ENCODE peak calls at places on chromosomes 13 and 19, in four cellular contexts. R, I, Y and O are unnamed samples.

GRCh38 chr13:68506888-68507551 is 1276.9 kb upstream of the PCDH9 start:
- DNase-seq in R (no peak), I (no peak), Y (no peak), O (no peak)

GRCh38 chr13:112346173-112346898 is 29.8 kb upstream of the SPACA7 start:
- DNase-seq in R (no peak), I (no peak), Y (no peak), O (no peak)

GRCh38 chr19:9836021-9836420 is 903 bp downstream of the PIN1 start:
- DNase-seq in R (no peak), I (no peak), Y (no peak), O (no peak)

GRCh38 chr19:35846038-35846668 is 6.2 kb downstream of the NPHS1 start:
- DNase-seq in R (no peak), I (no peak), Y (no peak), O (no peak)

GRCh38 chr13:99009987-99010551 is 32.2 kb upstream of the DOCK9 start:
- DNase-seq in R (no peak), I (no peak), Y (no peak), O (no peak)

GRCh38 chr19:45577111-45577905 is 7.3 kb downstream of the OPA3 start:
- DNase-seq in R (no peak), I (no peak), Y (peak), O (no peak)

GRCh38 chr19:33186431-33186830 is 7.7 kb upstream of the LRP3 start:
- DNase-seq in R (no peak), I (no peak), Y (no peak), O (no peak)

GRCh38 chr19:58181902-58182576 is 822 bp upstream of the ZNF274 start:
- DNase-seq in R (no peak), I (peak), Y (peak), O (peak)

GRCh38 chr13:99307247-99307646 is at the start of gene GPR183:
- DNase-seq in R (no peak), I (no peak), Y (peak), O (no peak)

GRCh38 chr19:44367024-44367423 is 10.5 kb upstream of the ZNF112 start:
- DNase-seq in R (no peak), I (no peak), Y (no peak), O (no peak)

GRCh38 chr13:109402976-109403375 is 383.4 kb downstream of the IRS2 start:
- DNase-seq in R (no peak), I (no peak), Y (no peak), O (no peak)

GRCh38 chr13:84654654-84655244 is 772.5 kb upstream of the SLITRK1 start:
- DNase-seq in R (no peak), I (no peak), Y (no peak), O (no peak)

GRCh38 chr19:17719730-17720486 is 628 bp downstream of the MAP1S start:
- DNase-seq in R (no peak), I (peak), Y (peak), O (no peak)

GRCh38 chr13:77310579-77311279 is 16.2 kb downstream of the MYCBP2 start:
- DNase-seq in R (no peak), I (no peak), Y (no peak), O (no peak)

GRCh38 chr19:8194528-8195275 is 14.5 kb upstream of the CERS4 start:
- DNase-seq in R (no peak), I (peak), Y (peak), O (peak)

GRCh38 chr19:42076375-42076944 is 494 bp downstream of the ZNF574 start:
- DNase-seq in R (no peak), I (peak), Y (peak), O (peak)

GRCh38 chr13:21344662-21345176 is 114.4 kb downstream of the ZDHHC20 start:
- DNase-seq in R (no peak), I (no peak), Y (no peak), O (no peak)

GRCh38 chr13:55038230-55038629 is 2009.6 kb downstream of the OLFM4 start:
- DNase-seq in R (no peak), I (no peak), Y (no peak), O (no peak)

GRCh38 chr19:1177322-1178114 is 3.5 kb upstream of the SBNO2 start:
- DNase-seq in R (no peak), I (no peak), Y (no peak), O (no peak)

GRCh38 chr13:54682184-54682583 is 1653.6 kb downstream of the OLFM4 start:
- DNase-seq in R (no peak), I (no peak), Y (no peak), O (no peak)

GRCh38 chr19:32819415-32820400 is 49.9 kb downstream of the SLC7A9 start:
- DNase-seq in R (no peak), I (no peak), Y (no peak), O (no peak)

GRCh38 chr19:55322495-55322894 is 2.6 kb downstream of the TMEM150B start:
- DNase-seq in R (no peak), I (no peak), Y (peak), O (no peak)

GRCh38 chr13:112453207-112453829 is 77.2 kb downstream of the SPACA7 start:
- DNase-seq in R (no peak), I (no peak), Y (no peak), O (no peak)

GRCh38 chr13:43494206-43494605 is 292.6 kb downstream of the ENOX1 start:
- DNase-seq in R (no peak), I (no peak), Y (no peak), O (no peak)

GRCh38 chr19:11264452-11265176 is 2.3 kb upstream of the DOCK6 start:
- DNase-seq in R (no peak), I (no peak), Y (peak), O (no peak)